ENCODE peak calls at places on chromosomes 13 and 19, in ten cellular contexts. Z is A673, F is tibial artery, L is RWPE1, R is heart right ventricle, K is adrenal gland, J is tibial nerve, P is A549, S is breast epithelium, C is right lobe of liver. H is an unnamed sample.

GRCh38 chr19:38213911-38214625 is 10.0 kb downstream of the DPF1 start:
- DNase-seq in R (no peak), J (no peak), F (no peak), P (no peak), K (no peak), Z (no peak), L (no peak), C (no peak), S (no peak), H (no peak)

GRCh38 chr19:55283548-55284393 is at the start of gene BRSK1:
- DNase-seq in S (no peak), R (peak; percentile 58), F (no peak), L (no peak), C (no peak), J (no peak), Z (peak; percentile 90), K (peak; percentile 72), P (no peak), H (peak; percentile 52)

GRCh38 chr13:112056284-112056727 is 10.6 kb upstream of the SOX1 start:
- DNase-seq in Z (peak; percentile 49), P (no peak), S (no peak), F (no peak), C (no peak), J (no peak), R (no peak), K (no peak), L (no peak), H (no peak)

GRCh38 chr19:43784251-43784980 is 3.6 kb upstream of the KCNN4 start:
- DNase-seq in Z (no peak), K (peak; percentile 86), C (no peak), P (peak; percentile 92), J (no peak), F (no peak), R (no peak), L (peak; percentile 92), S (no peak), H (no peak)

GRCh38 chr13:99505814-99506269 is 4.6 kb downstream of the TM9SF2 start:
- DNase-seq in Z (peak; percentile 19), K (no peak), F (no peak), J (no peak), L (no peak), C (no peak), S (no peak), R (no peak), P (peak; percentile 16), H (no peak)

GRCh38 chr13:22173605-22174004 is 502.7 kb downstream of the FGF9 start:
- DNase-seq in Z (no peak), S (no peak), J (no peak), P (no peak), R (no peak), L (peak; percentile 38), F (no peak), K (no peak), C (no peak), H (no peak)

GRCh38 chr13:60788156-60788829 is 391.3 kb downstream of the TDRD3 start:
- DNase-seq in K (peak; percentile 49), L (no peak), P (no peak), R (peak; percentile 15), C (no peak), Z (peak; percentile 37), S (no peak), J (peak; percentile 22), F (peak; percentile 67), H (no peak)

GRCh38 chr19:1854542-1855039 is 6.3 kb upstream of the REXO1 start:
- DNase-seq in K (peak; percentile 75), F (no peak), R (peak; percentile 64), L (no peak), J (no peak), C (peak; percentile 59), Z (no peak), S (no peak), P (no peak), H (no peak)

GRCh38 chr13:40187324-40187795 is 479.1 kb downstream of the FOXO1 start:
- DNase-seq in R (no peak), F (no peak), S (no peak), P (no peak), K (no peak), Z (no peak), C (no peak), L (no peak), J (no peak), H (no peak)

GRCh38 chr19:43446746-43447489 is 18.5 kb downstream of the LYPD3 start:
- DNase-seq in P (peak; percentile 86), L (peak; percentile 76), S (peak; percentile 82), C (peak; percentile 79), J (peak; percentile 72), Z (peak; percentile 78), F (peak; percentile 69), R (peak; percentile 80), K (peak; percentile 76), H (peak; percentile 47)

GRCh38 chr19:9934132-9934950 is 2.0 kb downstream of the OLFM2 start:
- DNase-seq in S (peak; percentile 77), Z (peak; percentile 96), P (peak; percentile 52), J (peak; percentile 80), L (peak; percentile 85), K (peak; percentile 82), C (peak; percentile 69), F (peak; percentile 62), R (peak; percentile 80), H (peak; percentile 81)

GRCh38 chr19:55549500-55550320 is 4.4 kb upstream of the SBK3 start:
- DNase-seq in Z (no peak), J (no peak), R (no peak), C (peak; percentile 38), L (peak; percentile 76), F (no peak), P (peak; percentile 88), S (no peak), K (no peak), H (no peak)

GRCh38 chr13:25879466-25879865 is 172.3 kb downstream of the SHISA2 start:
- DNase-seq in S (no peak), C (no peak), P (no peak), L (no peak), F (no peak), J (no peak), Z (no peak), K (no peak), R (no peak), H (no peak)

GRCh38 chr19:41351339-41352245 is 2.1 kb downstream of the TGFB1 start:
- DNase-seq in L (peak; percentile 86), C (peak; percentile 73), S (no peak), Z (no peak), R (peak; percentile 72), P (peak; percentile 89), J (peak; percentile 53), K (peak; percentile 47), F (peak; percentile 75), H (no peak)

GRCh38 chr19:6108721-6109633 is 1.3 kb downstream of the RFX2 start:
- DNase-seq in L (peak; percentile 31), S (peak; percentile 60), J (peak; percentile 77), R (peak; percentile 57), F (peak; percentile 75), C (peak; percentile 56), K (peak; percentile 64), Z (peak; percentile 58), P (no peak), H (no peak)
- H3K27ac ChIP-seq in L (peak overlapping the region; percentile 95), S (peak overlapping the region; percentile 87), J (peak overlapping the region; percentile 92), R (peak overlapping the region; percentile 85), F (peak overlapping the region; percentile 98), C (peak overlapping the region; percentile 17), K (peak overlapping the region; percentile 67), Z (peak overlapping the region; percentile 17), P (peak overlapping the region; percentile 95), H (no peak overlapping the region)

GRCh38 chr19:32346901-32347300 is 1.5 kb downstream of the ZNF507 start:
- DNase-seq in P (no peak), K (no peak), Z (no peak), F (no peak), S (no peak), C (no peak), R (no peak), J (no peak), L (no peak), H (no peak)

GRCh38 chr19:32339988-32340874 is 5.2 kb upstream of the ZNF507 start:
- DNase-seq in F (peak; percentile 69), S (peak; percentile 69), Z (peak; percentile 57), J (peak; percentile 59), P (peak; percentile 87), C (peak; percentile 73), K (peak; percentile 81), L (peak; percentile 54), R (peak; percentile 68), H (peak; percentile 75)

GRCh38 chr19:32345261-32346207 is at the start of gene ZNF507:
- DNase-seq in L (peak; percentile 90), F (peak; percentile 72), P (peak; percentile 97), R (peak; percentile 87), J (peak; percentile 76), C (peak; percentile 79), K (peak; percentile 74), Z (peak; percentile 91), S (peak; percentile 83), H (peak; percentile 83)

GRCh38 chr19:32343550-32344262 is 1.7 kb upstream of the ZNF507 start:
- DNase-seq in S (no peak), Z (no peak), C (no peak), P (no peak), K (no peak), R (no peak), F (no peak), L (no peak), J (no peak), H (no peak)

GRCh38 chr19:32342695-32343094 is 2.7 kb upstream of the ZNF507 start:
- DNase-seq in Z (no peak), F (no peak), L (no peak), R (no peak), J (no peak), S (no peak), C (no peak), P (no peak), K (no peak), H (no peak)
- H3K27ac ChIP-seq in Z (no peak overlapping the region), F (no peak overlapping the region), L (no peak overlapping the region), R (no peak overlapping the region), J (no peak overlapping the region), S (no peak overlapping the region), C (no peak overlapping the region), P (no peak overlapping the region), K (no peak overlapping the region), H (no peak overlapping the region)

DNA sequence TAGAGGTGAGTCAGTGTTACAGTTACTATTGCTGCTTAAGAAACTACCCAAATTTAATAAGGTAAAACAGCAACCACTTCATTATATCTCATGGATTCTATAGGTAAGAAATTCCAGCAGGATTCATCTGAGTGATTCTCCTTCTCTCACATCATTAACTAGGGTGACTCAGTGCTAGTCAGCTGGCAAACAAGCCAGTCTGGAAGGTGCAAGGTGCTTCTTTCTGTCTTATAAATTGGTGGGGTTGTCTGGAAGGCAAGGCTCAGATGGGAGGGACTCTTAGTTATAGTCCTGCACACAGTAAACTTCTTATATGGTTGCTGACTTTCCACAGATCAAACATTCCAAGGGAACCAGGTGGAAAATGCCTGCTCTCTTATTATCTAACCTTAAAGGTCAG is 484.5 kb downstream of the GPC5 start:
- DNase-seq in Z (no peak), C (no peak), P (no peak), F (no peak), R (no peak), J (no peak), K (no peak), L (no peak), S (no peak), H (no peak)
- H3K27ac ChIP-seq in Z (no peak overlapping the region), C (no peak overlapping the region), P (no peak overlapping the region), F (no peak overlapping the region), R (no peak overlapping the region), J (no peak overlapping the region), K (no peak overlapping the region), L (no peak overlapping the region), S (no peak overlapping the region), H (no peak overlapping the region)

DNA sequence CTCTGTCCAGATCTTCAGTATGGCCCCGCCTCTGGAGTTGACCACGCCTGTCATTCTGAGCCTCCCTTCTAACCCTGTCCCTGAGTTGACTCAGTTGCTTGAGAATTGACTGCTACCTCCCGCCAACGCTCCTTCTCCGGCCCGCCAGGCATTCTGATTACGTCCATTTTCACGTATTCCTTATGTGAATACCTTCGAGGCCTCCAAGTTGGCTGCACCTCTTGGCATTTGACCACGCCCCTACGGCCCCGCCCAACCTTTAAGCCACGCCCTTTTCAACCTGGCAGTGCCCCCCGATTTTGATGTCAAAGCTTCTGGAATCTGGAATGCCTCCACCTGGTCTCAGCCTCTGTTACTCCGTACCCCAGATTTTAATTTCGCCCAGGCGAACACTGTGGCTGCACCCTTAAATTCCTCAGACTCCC is 1.7 kb upstream of the EML2 start:
- DNase-seq in R (peak; percentile 23), C (no peak), F (no peak), K (peak; percentile 38), L (peak; percentile 79), J (no peak), Z (no peak), P (no peak), S (no peak), H (no peak)
- H3K27ac ChIP-seq in R (peak overlapping the region; percentile 82), C (no peak overlapping the region), F (peak overlapping the region; percentile 74), K (peak overlapping the region; percentile 80), L (peak overlapping the region; percentile 99), J (peak overlapping the region; percentile 83), Z (no peak overlapping the region), P (peak overlapping the region; percentile 90), S (peak overlapping the region; percentile 89), H (no peak overlapping the region)